ENCODE peak calls at places on chromosomes 11 and 22, in seven cellular contexts. E is AG04450; J is CD4-positive, alpha-beta T cell; K is GM23338; A is endothelial cell; O is nephron progenitor cell; S is uterus. P is an unnamed sample.
A peak's percentile ranks its signal among the peaks of the same experiment; 100 is the strongest.

GRCh38 chr11:42023267-42023666 is 563.8 kb upstream of the LRRC4C start:
- DNase-seq in J (no peak), K (no peak), O (no peak), S (no peak), E (no peak), A (no peak), P (no peak)

GRCh38 chr11:350723-351255 is 18.5 kb upstream of the B4GALNT4 start:
- DNase-seq in O (no peak), K (peak; percentile 28), S (peak; percentile 14), A (no peak), E (no peak), J (no peak), P (no peak)

GRCh38 chr11:68242616-68243015 is 29.2 kb downstream of the C11orf24 start:
- DNase-seq in K (no peak), E (no peak), J (no peak), S (no peak), A (no peak), O (no peak), P (no peak)

GRCh38 chr11:120335928-120336640 is at the start of gene ARHGEF12:
- DNase-seq in A (peak; percentile 98), K (peak; percentile 99), O (peak; percentile 95), J (peak; percentile 39), E (peak; percentile 97), S (peak; percentile 97), P (peak; percentile 99)

GRCh38 chr22:47168900-47169800 is 406.7 kb downstream of the TBC1D22A start:
- DNase-seq in O (no peak), S (peak; percentile 9), E (no peak), K (peak; percentile 53), A (no peak), J (no peak), P (no peak)

GRCh38 chr22:42964994-42965699 is 49.8 kb downstream of the PACSIN2 start:
- DNase-seq in E (no peak), K (no peak), J (no peak), S (no peak), O (peak; percentile 53), A (no peak), P (peak; percentile 49)

GRCh38 chr11:79616392-79616831 is 175.6 kb upstream of the TENM4 start:
- DNase-seq in A (no peak), K (no peak), J (no peak), E (no peak), S (no peak), O (no peak), P (no peak)

GRCh38 chr22:19728271-19728670 is 4.9 kb downstream of the GP1BB start:
- DNase-seq in A (no peak), E (no peak), J (no peak), K (no peak), S (no peak), O (no peak), P (no peak)

GRCh38 chr11:70377645-70378044 is 20.7 kb upstream of the CTTN start:
- DNase-seq in K (no peak), A (no peak), O (no peak), S (no peak), J (no peak), E (no peak), P (no peak)

GRCh38 chr22:47048123-47049077 is 285.9 kb downstream of the TBC1D22A start:
- DNase-seq in O (no peak), K (no peak), S (no peak), J (no peak), E (no peak), A (no peak), P (no peak)

GRCh38 chr22:46004105-46004866 is 27.3 kb upstream of the WNT7B start:
- DNase-seq in J (no peak), S (no peak), K (no peak), E (no peak), A (no peak), O (no peak), P (no peak)

GRCh38 chr11:106986673-106987072 is 31.6 kb downstream of the GUCY1A2 start:
- DNase-seq in A (no peak), J (no peak), E (no peak), K (no peak), S (no peak), O (no peak), P (no peak)

GRCh38 chr11:67680701-67681472 is 6.5 kb upstream of the ALDH3B2 start:
- DNase-seq in S (no peak), K (no peak), A (no peak), E (no peak), J (no peak), O (no peak), P (no peak)

GRCh38 chr11:91981995-91982394 is 242.6 kb upstream of the FAT3 start:
- DNase-seq in O (no peak), K (no peak), S (peak; percentile 33), J (no peak), E (peak; percentile 41), A (no peak), P (peak; percentile 98)

GRCh38 chr11:26946209-26946828 is 47.6 kb upstream of the FIBIN start:
- DNase-seq in S (no peak), O (no peak), J (no peak), A (no peak), E (no peak), K (no peak), P (peak; percentile 90)

GRCh38 chr11:19867064-19867463 is 154.4 kb downstream of the NAV2 start:
- DNase-seq in E (no peak), A (no peak), K (no peak), O (no peak), S (no peak), J (no peak), P (no peak)

GRCh38 chr11:67195971-67196418 is 70.3 kb upstream of the GRK2 start:
- DNase-seq in K (peak; percentile 28), S (peak; percentile 37), J (no peak), E (no peak), A (no peak), O (no peak), P (peak; percentile 92)

GRCh38 chr22:32378703-32379272 is 21.1 kb downstream of the RFPL3 start:
- DNase-seq in A (peak; percentile 80), S (no peak), E (no peak), K (peak; percentile 93), O (peak; percentile 62), J (no peak), P (peak; percentile 3)

GRCh38 chr11:7518811-7519562 is 5.2 kb downstream of the PPFIBP2 start:
- DNase-seq in S (no peak), E (no peak), A (no peak), O (no peak), K (no peak), J (no peak), P (no peak)

DNA sequence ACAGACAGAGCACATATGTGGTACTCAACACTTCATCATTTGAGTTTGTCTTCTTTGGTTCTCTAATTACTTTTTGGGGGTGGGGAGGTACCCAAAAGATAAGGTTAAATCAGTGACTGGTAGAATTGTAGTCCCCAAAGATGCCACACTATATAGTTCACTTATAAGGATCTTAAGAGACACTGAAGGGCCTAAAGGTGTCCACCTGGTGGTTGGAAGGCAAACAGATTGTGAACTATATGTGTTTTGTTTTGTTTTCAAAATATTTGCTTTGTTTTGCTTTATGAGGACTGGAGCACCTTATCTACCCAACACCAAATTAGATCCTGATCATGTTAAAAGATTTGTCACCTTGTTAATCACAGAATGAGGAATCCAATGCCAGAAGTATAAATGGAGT is 136.1 kb downstream of the DCDC1 start:
- DNase-seq in S (no peak), J (no peak), O (no peak), K (peak; percentile 43), E (no peak), A (no peak), P (no peak)
- TF ChIP-seq CTCF in S (no peak), J (no peak), O (peak; percentile 22), K (peak; percentile 73), E (no peak), A (peak; percentile 59), P (peak; percentile 19)

DNA sequence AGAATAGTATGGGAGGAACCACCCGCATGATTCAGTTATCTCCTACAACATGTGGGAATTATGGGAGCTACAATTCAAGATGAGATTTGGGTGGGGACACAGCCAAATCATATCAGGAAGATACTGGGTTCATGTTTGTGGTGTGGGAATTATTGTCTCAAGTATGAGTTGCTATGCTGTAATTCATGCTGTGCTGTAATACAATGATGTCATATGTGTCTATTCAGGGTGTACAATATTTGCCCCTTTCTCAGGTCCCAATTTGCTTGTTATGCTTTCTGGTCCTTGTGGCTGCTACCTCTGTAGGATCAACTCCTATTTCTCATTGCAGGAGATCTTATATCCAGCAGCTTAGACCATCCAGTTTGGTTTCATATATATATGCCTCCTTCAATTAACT is 52.2 kb upstream of the ARHGAP20 start:
- DNase-seq in O (no peak), A (no peak), E (no peak), S (no peak), K (no peak), J (no peak), P (no peak)
- TF ChIP-seq CTCF in O (no peak), A (no peak), E (no peak), S (no peak), K (no peak), J (no peak), P (no peak)

DNA sequence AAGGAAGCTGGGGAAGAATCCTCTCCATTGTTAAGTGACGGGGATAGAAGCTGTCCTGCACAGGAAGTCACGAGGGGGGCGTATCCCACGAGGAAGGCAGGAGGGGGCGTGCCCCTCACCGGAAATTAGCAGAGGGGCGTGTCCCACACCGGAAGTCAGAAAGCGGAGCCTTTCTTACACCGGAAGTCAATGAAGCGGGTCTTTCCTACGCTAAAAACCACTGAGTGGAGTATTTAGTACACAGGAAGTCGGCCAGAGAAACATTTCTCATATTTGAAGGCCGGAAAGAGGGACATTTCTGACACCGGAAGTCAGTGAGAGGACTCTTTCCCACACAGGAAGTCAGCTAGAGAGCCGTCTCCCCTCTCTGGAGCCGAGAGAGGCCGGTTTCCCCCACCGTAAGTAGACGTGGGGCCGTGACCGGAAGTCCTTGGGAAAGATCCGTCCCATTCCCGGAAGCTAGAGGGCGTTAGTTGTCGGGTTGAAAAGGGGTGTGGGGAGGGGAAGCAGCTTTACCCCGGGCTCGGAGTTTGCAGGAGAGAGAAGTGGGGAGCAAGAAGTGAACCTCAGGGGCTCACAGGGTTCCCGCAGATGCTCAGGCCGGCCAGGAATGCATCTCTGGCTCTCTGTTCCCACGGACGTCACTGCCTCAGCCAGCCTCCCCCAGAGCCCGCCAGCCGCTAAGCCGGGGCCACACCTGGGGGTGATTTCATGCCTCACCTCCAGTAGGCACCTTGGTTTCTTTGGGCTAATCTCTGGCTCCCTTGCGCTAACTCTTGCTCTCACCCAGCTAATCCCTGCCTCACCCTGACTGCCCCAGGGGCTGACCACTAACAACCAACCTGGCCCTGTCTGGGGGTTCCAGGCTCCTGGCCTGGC is 15.4 kb downstream of the MIAT start:
- DNase-seq in S (peak; percentile 94), A (peak; percentile 79), O (peak; percentile 87), J (peak; percentile 91), E (peak; percentile 88), K (peak; percentile 97), P (peak; percentile 96)
- TF ChIP-seq CTCF in S (peak; percentile 48), A (peak; percentile 60), O (peak; percentile 31), J (peak; percentile 23), E (peak; percentile 65), K (peak; percentile 44), P (peak; percentile 64)

DNA sequence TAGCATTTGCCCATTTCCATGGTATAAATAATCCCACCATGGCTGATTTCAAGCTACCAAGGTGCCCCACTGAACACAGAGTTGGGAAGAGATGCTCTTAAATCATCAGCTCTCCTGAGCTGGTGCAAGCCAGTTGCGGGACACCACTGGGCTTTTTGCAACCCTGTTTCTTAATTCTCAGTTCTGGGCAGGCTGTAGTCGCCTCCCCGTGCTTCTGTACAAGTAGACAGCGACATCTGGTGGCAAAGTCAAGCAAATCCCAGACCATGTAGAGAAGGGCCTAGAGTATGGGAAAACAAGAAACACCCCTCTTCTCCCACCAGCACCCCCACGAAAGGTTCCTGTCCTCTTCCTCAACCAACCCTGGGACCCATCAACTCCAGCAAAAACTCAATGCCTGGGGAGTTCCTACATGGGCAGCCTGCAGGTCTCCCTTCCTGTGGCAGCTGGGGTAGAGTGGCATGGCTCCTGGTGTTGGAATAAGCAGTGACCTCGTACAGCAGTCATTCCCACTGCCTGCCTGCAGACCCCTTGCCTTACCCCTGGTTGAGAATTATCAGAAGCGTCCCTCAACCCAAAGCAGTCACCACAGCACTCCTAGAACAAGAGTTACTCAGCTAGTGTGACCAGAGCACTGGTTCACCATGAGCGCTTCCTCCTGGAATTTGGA is 68.4 kb downstream of the IGLL5 start:
- DNase-seq in O (peak; percentile 73), S (peak; percentile 52), J (peak; percentile 55), K (peak; percentile 87), E (peak; percentile 41), A (peak; percentile 65), P (peak; percentile 74)
- TF ChIP-seq CTCF in O (peak; percentile 81), S (peak; percentile 60), J (peak; percentile 77), K (peak; percentile 75), E (peak; percentile 87), A (peak; percentile 71), P (peak; percentile 86)